ENCODE peak calls at places on chromosomes 2 and 18, in six cellular contexts. H is AG20443; O is NCI-H510A; P is activated CD8-positive, alpha-beta memory T cell treated with anti-CD3 and anti-CD28 coated beads, Interleukin-2, amount 10 ng/mL, durations not matched to agents 7 days and 5 days; Y is NCI-H524; J is WTC11. A is an unnamed sample.

GRCh38 chr2:63818276-63818675 is 23.4 kb upstream of the UGP2 start:
- DNase-seq in H (no peak), O (no peak), P (no peak), Y (no peak), J (no peak), A (no peak)

GRCh38 chr2:168552450-168552856 is 96.4 kb downstream of the CERS6 start:
- DNase-seq in H (no peak), O (peak), P (no peak), Y (no peak), J (peak), A (no peak)

GRCh38 chr2:241894681-241895426 is 25.3 kb downstream of the RTP5 start:
- DNase-seq in H (no peak), O (no peak), P (no peak), Y (no peak), J (no peak), A (no peak)

GRCh38 chr18:3441290-3441689 is 8.7 kb upstream of the TGIF1 start:
- DNase-seq in H (peak), O (no peak), P (no peak), Y (peak), J (peak), A (no peak)

GRCh38 chr18:57251747-57252146 is 100.6 kb upstream of the ST8SIA3 start:
- DNase-seq in H (no peak), O (no peak), P (no peak), Y (no peak), J (no peak), A (no peak)

GRCh38 chr2:46850742-46851141 is 64.9 kb downstream of the MCFD2 start:
- DNase-seq in H (no peak), O (no peak), P (no peak), Y (no peak), J (no peak), A (no peak)

GRCh38 chr2:15860760-15861159 is 79.6 kb upstream of the MYCN start:
- DNase-seq in H (no peak), O (no peak), P (no peak), Y (no peak), J (no peak), A (no peak)

GRCh38 chr2:28716265-28716865 is 35.3 kb upstream of the PPP1CB start:
- DNase-seq in H (peak), O (peak), P (no peak), Y (no peak), J (no peak), A (no peak)

GRCh38 chr2:51628953-51629352 is 597.0 kb upstream of the NRXN1 start:
- DNase-seq in H (no peak), O (no peak), P (no peak), Y (no peak), J (no peak), A (no peak)

GRCh38 chr2:9463698-9464034 is 10.7 kb upstream of the IAH1 start:
- DNase-seq in H (no peak), O (no peak), P (peak), Y (no peak), J (no peak), A (no peak)

GRCh38 chr2:172250801-172251200 is 148.1 kb upstream of the DLX2 start:
- DNase-seq in H (no peak), O (no peak), P (no peak), Y (no peak), J (no peak), A (no peak)

GRCh38 chr2:223944166-223944703 is 900 bp downstream of the WDFY1 start:
- DNase-seq in H (peak), O (no peak), P (peak), Y (no peak), J (peak), A (no peak)

GRCh38 chr2:460861-461260 is 173.0 kb upstream of the ALKAL2 start:
- DNase-seq in H (no peak), O (no peak), P (peak), Y (no peak), J (no peak), A (no peak)

GRCh38 chr2:129058981-129059380 is 740.3 kb upstream of the HS6ST1 start:
- DNase-seq in H (no peak), O (peak), P (no peak), Y (no peak), J (no peak), A (no peak)

GRCh38 chr18:27135504-27136207 is 49.5 kb downstream of the CHST9 start:
- DNase-seq in H (no peak), O (no peak), P (no peak), Y (no peak), J (no peak), A (no peak)

GRCh38 chr2:212609499-212609898 is 70.9 kb upstream of the ERBB4 start:
- DNase-seq in H (no peak), O (no peak), P (no peak), Y (no peak), J (no peak), A (no peak)

GRCh38 chr18:8785855-8786765 is 80.8 kb downstream of the MTCL1 start:
- DNase-seq in H (no peak), O (no peak), P (peak), Y (no peak), J (no peak), A (no peak)

GRCh38 chr18:61606759-61607158 is 273.5 kb downstream of the CDH20 start:
- DNase-seq in H (peak), O (peak), P (no peak), Y (peak), J (peak), A (peak)

GRCh38 chr18:63236990-63237389 is 82.6 kb downstream of the BCL2 start:
- DNase-seq in H (no peak), O (no peak), P (no peak), Y (no peak), J (peak), A (no peak)

GRCh38 chr2:241984658-241985057 is 115.1 kb downstream of the RTP5 start:
- DNase-seq in H (no peak), O (no peak), P (no peak), Y (no peak), J (no peak), A (no peak)

GRCh38 chr2:80053522-80054338 is 250.8 kb downstream of the LRRTM1 start:
- DNase-seq in H (no peak), O (no peak), P (no peak), Y (no peak), J (no peak), A (no peak)

GRCh38 chr2:156322681-156323211 is 9.8 kb downstream of the NR4A2 start:
- DNase-seq in H (no peak), O (no peak), P (no peak), Y (no peak), J (peak), A (no peak)

GRCh38 chr18:79904357-79905147 is 46.9 kb downstream of the SLC66A2 start:
- DNase-seq in H (no peak), O (no peak), P (peak), Y (no peak), J (no peak), A (no peak)

GRCh38 chr2:120850551-120850950 is 114.9 kb downstream of the GLI2 start:
- DNase-seq in H (no peak), O (no peak), P (no peak), Y (no peak), J (no peak), A (no peak)

GRCh38 chr2:176078440-176079284 is 5.1 kb downstream of the EVX2 start:
- DNase-seq in H (no peak), O (no peak), P (no peak), Y (peak), J (no peak), A (no peak)

GRCh38 chr2:36338124-36338826 is 17.3 kb upstream of the CRIM1 start:
- DNase-seq in H (no peak), O (no peak), P (no peak), Y (no peak), J (no peak), A (no peak)

GRCh38 chr2:77179297-77179696 is 342.9 kb downstream of the LRRTM4 start:
- DNase-seq in H (no peak), O (no peak), P (no peak), Y (no peak), J (no peak), A (no peak)

GRCh38 chr2:96767135-96767871 is 6.6 kb downstream of the CNNM4 start:
- DNase-seq in H (no peak), O (no peak), P (no peak), Y (no peak), J (no peak), A (no peak)

GRCh38 chr18:12960846-12961397 is 13.1 kb downstream of the SEH1L start:
- DNase-seq in H (no peak), O (no peak), P (no peak), Y (no peak), J (no peak), A (no peak)

GRCh38 chr2:30266051-30266621 is 34.8 kb downstream of the LBH start:
- DNase-seq in H (peak), O (no peak), P (peak), Y (no peak), J (no peak), A (no peak)

GRCh38 chr2:237674731-237675276 is 47.4 kb downstream of the LRRFIP1 start:
- DNase-seq in H (peak), O (peak), P (peak), Y (no peak), J (peak), A (peak)

GRCh38 chr2:199869227-199869541 is 18.2 kb upstream of the FTCDNL1 start:
- DNase-seq in H (no peak), O (no peak), P (no peak), Y (no peak), J (no peak), A (no peak)